ENCODE peak calls at places on chromosomes 13 and 19, in six cellular contexts. One of them, this sample, is unnamed.

GRCh38 chr19:33472696-33473624 is 48.6 kb downstream of the PEPD start:
- DNase-seq in IMR-90: peak; percentile 99
- DNase-seq in Peyer's patch: peak; percentile 26
- DNase-seq in thoracic aorta: no peak
- DNase-seq in kidney epithelial cell: peak; percentile 53
- DNase-seq in HFF-Myc: peak; percentile 79
- DNase-seq in this sample: peak; percentile 98

GRCh38 chr19:14497347-14497921 is 1.5 kb upstream of the GIPC1 start:
- DNase-seq in IMR-90: no peak
- DNase-seq in Peyer's patch: no peak
- DNase-seq in thoracic aorta: no peak
- DNase-seq in kidney epithelial cell: no peak
- DNase-seq in HFF-Myc: no peak
- DNase-seq in this sample: peak; percentile 61

GRCh38 chr19:19372656-19373416 is 32.6 kb upstream of the GATAD2A start:
- DNase-seq in IMR-90: peak; percentile 45
- DNase-seq in Peyer's patch: peak; percentile 88
- DNase-seq in thoracic aorta: no peak
- DNase-seq in kidney epithelial cell: no peak
- DNase-seq in HFF-Myc: no peak
- DNase-seq in this sample: peak; percentile 60

GRCh38 chr19:2034729-2035589 is 16.1 kb downstream of the MKNK2 start:
- DNase-seq in IMR-90: peak; percentile 8
- DNase-seq in Peyer's patch: peak; percentile 85
- DNase-seq in thoracic aorta: no peak
- DNase-seq in kidney epithelial cell: no peak
- DNase-seq in HFF-Myc: no peak
- DNase-seq in this sample: peak; percentile 56

GRCh38 chr19:16032509-16033135 is 43.7 kb upstream of the TPM4 start:
- DNase-seq in IMR-90: no peak
- DNase-seq in Peyer's patch: peak; percentile 21
- DNase-seq in thoracic aorta: no peak
- DNase-seq in kidney epithelial cell: no peak
- DNase-seq in HFF-Myc: no peak
- DNase-seq in this sample: no peak

GRCh38 chr19:17847538-17848366 is at the start of gene JAK3:
- DNase-seq in IMR-90: peak; percentile 46
- DNase-seq in Peyer's patch: peak; percentile 89
- DNase-seq in thoracic aorta: no peak
- DNase-seq in kidney epithelial cell: no peak
- DNase-seq in HFF-Myc: no peak
- DNase-seq in this sample: peak; percentile 80

GRCh38 chr19:36420961-36421748 is 2.7 kb upstream of the ZFP82 start:
- DNase-seq in IMR-90: peak; percentile 27
- DNase-seq in Peyer's patch: no peak
- DNase-seq in thoracic aorta: no peak
- DNase-seq in kidney epithelial cell: no peak
- DNase-seq in HFF-Myc: no peak
- DNase-seq in this sample: peak; percentile 37

GRCh38 chr13:99694251-99694650 is 193.0 kb downstream of the TM9SF2 start:
- DNase-seq in IMR-90: no peak
- DNase-seq in Peyer's patch: no peak
- DNase-seq in thoracic aorta: no peak
- DNase-seq in kidney epithelial cell: no peak
- DNase-seq in HFF-Myc: peak; percentile 2
- DNase-seq in this sample: no peak

GRCh38 chr13:85798999-85799646 is at the start of gene SLITRK6:
- DNase-seq in IMR-90: peak; percentile 85
- DNase-seq in Peyer's patch: no peak
- DNase-seq in thoracic aorta: no peak
- DNase-seq in kidney epithelial cell: peak; percentile 49
- DNase-seq in HFF-Myc: peak; percentile 62
- DNase-seq in this sample: peak; percentile 46

GRCh38 chr13:32504263-32504662 is 34.3 kb downstream of the N4BP2L2 start:
- DNase-seq in IMR-90: no peak
- DNase-seq in Peyer's patch: no peak
- DNase-seq in thoracic aorta: no peak
- DNase-seq in kidney epithelial cell: no peak
- DNase-seq in HFF-Myc: no peak
- DNase-seq in this sample: no peak

GRCh38 chr13:19150712-19151228 is 30.9 kb downstream of the TUBA3C start:
- DNase-seq in IMR-90: no peak
- DNase-seq in Peyer's patch: no peak
- DNase-seq in thoracic aorta: no peak
- DNase-seq in kidney epithelial cell: no peak
- DNase-seq in HFF-Myc: no peak
- DNase-seq in this sample: no peak

GRCh38 chr13:79786176-79786575 is 305.2 kb downstream of the NDFIP2 start:
- DNase-seq in IMR-90: no peak
- DNase-seq in Peyer's patch: no peak
- DNase-seq in thoracic aorta: no peak
- DNase-seq in kidney epithelial cell: no peak
- DNase-seq in HFF-Myc: no peak
- DNase-seq in this sample: no peak

DNA sequence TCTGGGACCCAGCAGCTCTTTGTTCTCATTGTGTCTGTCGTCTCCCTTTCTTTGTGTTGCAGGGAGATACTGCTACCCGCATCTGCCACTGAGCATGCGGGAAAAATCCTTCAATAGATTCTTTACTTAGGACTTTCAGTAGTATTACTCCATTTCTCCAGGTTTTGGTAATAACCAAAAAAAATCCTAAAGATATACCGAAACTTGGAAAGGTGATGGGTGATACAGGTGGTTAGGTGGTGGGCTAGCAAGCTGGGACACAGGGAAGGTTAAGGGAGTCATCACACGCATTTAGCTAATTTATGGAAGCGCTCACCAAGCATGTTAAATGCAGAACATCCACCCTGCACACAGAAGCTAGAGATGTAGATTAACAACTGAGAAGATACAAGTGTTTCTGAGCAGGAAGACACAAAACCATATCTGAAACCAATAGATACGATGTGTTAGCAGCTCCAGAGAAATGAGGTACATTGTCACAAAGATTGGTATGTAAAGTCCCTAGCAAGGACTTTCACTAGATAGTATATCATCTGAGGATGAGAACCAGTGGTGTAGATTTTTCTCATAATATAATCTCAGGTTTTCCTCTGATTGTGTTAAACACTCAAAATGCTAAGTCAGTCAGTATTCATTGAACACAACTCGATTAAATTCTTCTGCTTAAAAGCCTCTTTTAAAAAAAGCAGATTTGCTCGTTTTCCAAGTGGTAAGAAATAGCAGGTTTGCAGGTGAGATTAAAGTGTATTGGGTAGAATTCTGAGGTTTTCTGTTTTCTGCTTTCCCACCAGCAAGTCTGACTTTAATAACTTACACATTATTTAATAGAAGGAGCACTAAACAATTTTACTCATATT is 1.3 kb upstream of the SLAIN1 start:
- DNase-seq in IMR-90: no peak
- DNase-seq in Peyer's patch: no peak
- DNase-seq in thoracic aorta: no peak
- DNase-seq in kidney epithelial cell: no peak
- DNase-seq in HFF-Myc: no peak
- DNase-seq in this sample: no peak
- H3K4me3 ChIP-seq in IMR-90: no peak overlapping the region
- H3K4me3 ChIP-seq in Peyer's patch: peak overlapping the region; percentile 92
- H3K4me3 ChIP-seq in thoracic aorta: peak overlapping the region; percentile 78
- H3K4me3 ChIP-seq in kidney epithelial cell: no peak overlapping the region
- H3K4me3 ChIP-seq in HFF-Myc: no peak overlapping the region
- H3K4me3 ChIP-seq in this sample: no peak overlapping the region

GRCh38 chr19:6204212-6204611 is 68.7 kb downstream of the ACSBG2 start:
- DNase-seq in IMR-90: no peak
- DNase-seq in Peyer's patch: peak; percentile 40
- DNase-seq in thoracic aorta: no peak
- DNase-seq in kidney epithelial cell: no peak
- DNase-seq in HFF-Myc: no peak
- DNase-seq in this sample: peak; percentile 36

GRCh38 chr19:6204866-6205723 is 69.6 kb downstream of the ACSBG2 start:
- DNase-seq in IMR-90: no peak
- DNase-seq in Peyer's patch: peak; percentile 27
- DNase-seq in thoracic aorta: no peak
- DNase-seq in kidney epithelial cell: no peak
- DNase-seq in HFF-Myc: no peak
- DNase-seq in this sample: no peak

GRCh38 chr19:6198896-6199239 is 63.4 kb downstream of the ACSBG2 start:
- DNase-seq in IMR-90: no peak
- DNase-seq in Peyer's patch: no peak
- DNase-seq in thoracic aorta: no peak
- DNase-seq in kidney epithelial cell: no peak
- DNase-seq in HFF-Myc: no peak
- DNase-seq in this sample: no peak

GRCh38 chr19:6196361-6196760 is 60.9 kb downstream of the ACSBG2 start:
- DNase-seq in IMR-90: no peak
- DNase-seq in Peyer's patch: peak; percentile 34
- DNase-seq in thoracic aorta: no peak
- DNase-seq in kidney epithelial cell: no peak
- DNase-seq in HFF-Myc: no peak
- DNase-seq in this sample: no peak

DNA sequence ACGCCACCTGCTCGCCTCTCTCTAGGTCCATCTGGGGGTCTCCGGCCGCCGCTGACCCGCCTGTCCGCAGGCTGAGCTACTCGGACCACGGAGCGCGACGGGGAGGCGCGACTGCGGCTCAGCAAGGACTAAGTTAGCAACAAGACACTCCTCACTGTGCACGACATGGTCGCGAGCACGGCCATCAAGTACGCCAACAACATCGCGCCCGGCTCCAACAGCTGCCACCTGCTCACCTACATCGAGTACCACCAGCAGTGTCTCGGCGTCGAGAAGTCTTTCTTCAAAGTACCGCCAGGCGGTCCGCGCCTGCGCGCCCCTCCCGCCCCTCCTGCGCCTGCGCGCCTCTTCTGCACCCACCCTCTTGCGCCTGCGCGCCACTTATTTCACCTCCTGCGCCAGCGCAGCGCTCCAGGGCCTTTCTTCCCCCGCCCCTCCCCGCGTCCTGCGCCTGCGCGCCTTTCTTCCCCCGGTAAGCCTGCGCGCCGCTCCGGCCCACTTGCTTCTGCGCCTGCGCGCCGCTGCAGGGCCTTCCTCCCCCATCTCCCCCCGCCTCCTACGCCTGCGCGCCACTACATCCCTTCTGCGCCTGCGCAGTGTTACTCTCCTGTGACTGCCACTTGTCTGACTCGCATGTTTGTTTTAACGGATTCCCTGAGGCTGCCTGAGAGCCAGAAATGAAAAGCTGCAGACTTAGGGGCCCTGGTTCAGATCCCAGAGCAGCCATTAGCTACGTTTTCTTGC is 63.9 kb downstream of the ACSBG2 start:
- DNase-seq in IMR-90: peak; percentile 98
- DNase-seq in Peyer's patch: peak; percentile 99
- DNase-seq in thoracic aorta: peak; percentile 96
- DNase-seq in kidney epithelial cell: peak; percentile 91
- DNase-seq in HFF-Myc: peak; percentile 96
- DNase-seq in this sample: peak; percentile 99
- TF ChIP-seq CTCF in IMR-90: peak; percentile 29
- TF ChIP-seq CTCF in Peyer's patch: peak; percentile 67
- TF ChIP-seq CTCF in thoracic aorta: peak; percentile 53
- TF ChIP-seq CTCF in kidney epithelial cell: peak; percentile 12
- TF ChIP-seq CTCF in HFF-Myc: peak; percentile 17
- TF ChIP-seq CTCF in this sample: peak; percentile 41

GRCh38 chr13:100722517-100722916 is 47.9 kb upstream of the TMTC4 start:
- DNase-seq in IMR-90: no peak
- DNase-seq in Peyer's patch: no peak
- DNase-seq in thoracic aorta: no peak
- DNase-seq in kidney epithelial cell: no peak
- DNase-seq in HFF-Myc: no peak
- DNase-seq in this sample: no peak

GRCh38 chr13:100724568-100724967 is 50.0 kb upstream of the TMTC4 start:
- DNase-seq in IMR-90: no peak
- DNase-seq in Peyer's patch: no peak
- DNase-seq in thoracic aorta: no peak
- DNase-seq in kidney epithelial cell: no peak
- DNase-seq in HFF-Myc: no peak
- DNase-seq in this sample: no peak

GRCh38 chr13:100725472-100725871 is 50.9 kb upstream of the TMTC4 start:
- DNase-seq in IMR-90: no peak
- DNase-seq in Peyer's patch: no peak
- DNase-seq in thoracic aorta: no peak
- DNase-seq in kidney epithelial cell: no peak
- DNase-seq in HFF-Myc: no peak
- DNase-seq in this sample: no peak

DNA sequence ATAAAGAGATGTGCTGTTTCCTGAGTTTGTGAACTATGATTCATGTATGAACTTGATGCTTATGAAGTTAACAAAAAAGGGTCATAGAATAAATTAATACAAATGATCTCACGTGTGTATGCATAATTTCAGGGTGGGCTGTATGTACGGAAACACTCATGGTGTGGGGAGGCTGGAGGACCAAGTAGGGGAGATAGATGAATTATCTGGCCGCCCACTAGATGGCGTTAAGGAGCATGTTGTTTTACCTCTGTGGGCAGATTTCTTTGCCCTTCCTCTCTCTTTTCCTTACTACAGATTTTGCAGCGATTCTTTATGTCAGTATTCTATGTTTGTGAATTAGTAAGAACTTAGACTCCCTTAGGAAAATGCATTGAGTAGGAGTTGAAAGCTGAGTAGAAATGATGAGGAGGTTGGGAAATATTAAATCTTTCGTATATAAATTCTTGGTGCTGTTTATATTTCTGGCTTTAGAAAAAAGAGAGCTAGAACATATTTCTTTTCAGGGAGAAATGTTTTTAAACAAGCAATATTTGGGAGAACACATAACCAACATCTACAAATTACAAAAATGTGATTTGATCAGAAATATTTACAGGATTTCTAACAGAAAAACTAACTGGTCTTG is 47.4 kb upstream of the TMTC4 start:
- DNase-seq in IMR-90: peak; percentile 50
- DNase-seq in Peyer's patch: peak; percentile 74
- DNase-seq in thoracic aorta: no peak
- DNase-seq in kidney epithelial cell: no peak
- DNase-seq in HFF-Myc: peak; percentile 29
- DNase-seq in this sample: peak; percentile 67
- H3K4me3 ChIP-seq in IMR-90: no peak overlapping the region
- H3K4me3 ChIP-seq in Peyer's patch: no peak overlapping the region
- H3K4me3 ChIP-seq in thoracic aorta: no peak overlapping the region
- H3K4me3 ChIP-seq in kidney epithelial cell: no peak overlapping the region
- H3K4me3 ChIP-seq in HFF-Myc: no peak overlapping the region
- H3K4me3 ChIP-seq in this sample: no peak overlapping the region

GRCh38 chr19:43544077-43544476 is 11.1 kb downstream of the ZNF575 start:
- DNase-seq in IMR-90: no peak
- DNase-seq in Peyer's patch: no peak
- DNase-seq in thoracic aorta: no peak
- DNase-seq in kidney epithelial cell: no peak
- DNase-seq in HFF-Myc: no peak
- DNase-seq in this sample: no peak

GRCh38 chr19:43545276-43545675 is 12.3 kb downstream of the ZNF575 start:
- DNase-seq in IMR-90: no peak
- DNase-seq in Peyer's patch: no peak
- DNase-seq in thoracic aorta: no peak
- DNase-seq in kidney epithelial cell: no peak
- DNase-seq in HFF-Myc: no peak
- DNase-seq in this sample: no peak

GRCh38 chr19:43541920-43542650 is 9.1 kb downstream of the ZNF575 start:
- DNase-seq in IMR-90: no peak
- DNase-seq in Peyer's patch: no peak
- DNase-seq in thoracic aorta: no peak
- DNase-seq in kidney epithelial cell: no peak
- DNase-seq in HFF-Myc: no peak
- DNase-seq in this sample: no peak

GRCh38 chr19:43538922-43539321 is 5.9 kb downstream of the ZNF575 start:
- DNase-seq in IMR-90: no peak
- DNase-seq in Peyer's patch: no peak
- DNase-seq in thoracic aorta: no peak
- DNase-seq in kidney epithelial cell: no peak
- DNase-seq in HFF-Myc: no peak
- DNase-seq in this sample: no peak

GRCh38 chr19:43540381-43540780 is 7.4 kb downstream of the ZNF575 start:
- DNase-seq in IMR-90: no peak
- DNase-seq in Peyer's patch: no peak
- DNase-seq in thoracic aorta: no peak
- DNase-seq in kidney epithelial cell: no peak
- DNase-seq in HFF-Myc: no peak
- DNase-seq in this sample: no peak
- TF ChIP-seq CTCF in IMR-90: no peak
- TF ChIP-seq CTCF in Peyer's patch: no peak
- TF ChIP-seq CTCF in thoracic aorta: no peak
- TF ChIP-seq CTCF in kidney epithelial cell: no peak
- TF ChIP-seq CTCF in HFF-Myc: no peak
- TF ChIP-seq CTCF in this sample: no peak

This sample was measured in cardiac fibroblast.